ENCODE peak calls at places on chromosomes 7 and 10, in eight cellular contexts. G is colonic mucosa; X is CD8-positive, alpha-beta T cell; C is IMR-90; W is spleen; P is A549; J is esophagus muscularis mucosa; Q is BJ. F is an unnamed sample.

GRCh38 chr10:43344051-43344450 is 27.4 kb upstream of the FXYD4 start:
- DNase-seq in G (no peak), X (no peak), C (no peak), W (no peak), P (no peak), J (no peak), Q (no peak), F (no peak)

GRCh38 chr10:77189056-77189455 is 448.6 kb downstream of the KCNMA1 start:
- DNase-seq in G (no peak), X (no peak), C (no peak), W (no peak), P (no peak), J (no peak), Q (no peak), F (no peak)

GRCh38 chr10:45564303-45564959 is 108.1 kb downstream of the ZFAND4 start:
- DNase-seq in G (no peak), X (no peak), C (no peak), W (no peak), P (no peak), J (no peak), Q (no peak), F (no peak)

GRCh38 chr7:47724335-47724982 is 142.5 kb upstream of the TNS3 start:
- DNase-seq in G (no peak), X (no peak), C (peak), W (no peak), P (no peak), J (no peak), Q (peak), F (peak)

GRCh38 chr10:120076966-120077706 is 184.6 kb downstream of the SEC23IP start:
- DNase-seq in G (no peak), X (no peak), C (no peak), W (no peak), P (no peak), J (peak), Q (no peak), F (no peak)

GRCh38 chr7:131341690-131342089 is 14.0 kb downstream of the MKLN1 start:
- DNase-seq in G (no peak), X (no peak), C (no peak), W (no peak), P (no peak), J (no peak), Q (no peak), F (no peak)

GRCh38 chr7:158821173-158822021 is 7.9 kb downstream of the ESYT2 start:
- DNase-seq in G (no peak), X (peak), C (peak), W (no peak), P (peak), J (peak), Q (no peak), F (peak)

GRCh38 chr7:132154695-132155471 is 421.4 kb downstream of the PLXNA4 start:
- DNase-seq in G (no peak), X (no peak), C (no peak), W (no peak), P (no peak), J (no peak), Q (no peak), F (no peak)

GRCh38 chr7:13050703-13051102 is 363.3 kb downstream of the ARL4A start:
- DNase-seq in G (no peak), X (no peak), C (peak), W (no peak), P (peak), J (no peak), Q (peak), F (peak)

GRCh38 chr7:64618785-64619456 is 47.0 kb upstream of the ZNF107 start:
- DNase-seq in G (peak), X (no peak), C (peak), W (no peak), P (no peak), J (no peak), Q (no peak), F (peak)

GRCh38 chr10:78028438-78029293 is 649 bp downstream of the POLR3A start:
- DNase-seq in G (no peak), X (peak), C (peak), W (peak), P (no peak), J (no peak), Q (no peak), F (peak)

GRCh38 chr7:75716992-75717626 is 21.6 kb downstream of the HIP1 start:
- DNase-seq in G (no peak), X (no peak), C (peak), W (peak), P (no peak), J (no peak), Q (no peak), F (peak)

GRCh38 chr7:137975223-137975622 is 26.7 kb downstream of the CREB3L2 start:
- DNase-seq in G (no peak), X (no peak), C (peak), W (no peak), P (no peak), J (no peak), Q (no peak), F (peak)

GRCh38 chr7:128102490-128103291 is 71.5 kb upstream of the LRRC4 start:
- DNase-seq in G (no peak), X (no peak), C (no peak), W (peak), P (no peak), J (no peak), Q (no peak), F (no peak)

GRCh38 chr10:7189909-7190308 is 220.9 kb downstream of the SFMBT2 start:
- DNase-seq in G (no peak), X (no peak), C (no peak), W (no peak), P (no peak), J (no peak), Q (no peak), F (no peak)

GRCh38 chr10:129626801-129627434 is 159.9 kb downstream of the MGMT start:
- DNase-seq in G (no peak), X (no peak), C (peak), W (no peak), P (no peak), J (peak), Q (no peak), F (peak)

GRCh38 chr7:22173884-22174573 is 182.9 kb downstream of the RAPGEF5 start:
- DNase-seq in G (no peak), X (peak), C (no peak), W (no peak), P (no peak), J (no peak), Q (no peak), F (no peak)

GRCh38 chr10:99008106-99008505 is 227.5 kb downstream of the HPSE2 start:
- DNase-seq in G (no peak), X (no peak), C (no peak), W (no peak), P (no peak), J (no peak), Q (peak), F (no peak)

GRCh38 chr10:49841615-49842180 is 79.6 kb upstream of the OGDHL start:
- DNase-seq in G (no peak), X (no peak), C (no peak), W (no peak), P (no peak), J (no peak), Q (no peak), F (no peak)

GRCh38 chr7:76231583-76231982 is 29.9 kb downstream of the SRRM3 start:
- DNase-seq in G (no peak), X (no peak), C (no peak), W (no peak), P (no peak), J (no peak), Q (no peak), F (no peak)

GRCh38 chr7:147771344-147771743 is 819.2 kb upstream of the C7orf33 start:
- DNase-seq in G (no peak), X (no peak), C (no peak), W (no peak), P (no peak), J (no peak), Q (no peak), F (no peak)

GRCh38 chr10:52775132-52775647 is 2.6 kb upstream of the MBL2 start:
- DNase-seq in G (no peak), X (no peak), C (no peak), W (no peak), P (no peak), J (peak), Q (no peak), F (no peak)

GRCh38 chr7:149209518-149210269 is 14.3 kb downstream of the ZNF282 start:
- DNase-seq in G (peak), X (peak), C (peak), W (no peak), P (peak), J (no peak), Q (no peak), F (peak)

GRCh38 chr10:72834183-72834825 is 59.2 kb upstream of the OIT3 start:
- DNase-seq in G (peak), X (peak), C (peak), W (no peak), P (peak), J (no peak), Q (peak), F (peak)

GRCh38 chr7:128909605-128910568 is 622 bp downstream of the KCP start:
- DNase-seq in G (no peak), X (no peak), C (peak), W (peak), P (no peak), J (no peak), Q (no peak), F (peak)

GRCh38 chr7:21358640-21359039 is 69.2 kb upstream of the SP4 start:
- DNase-seq in G (no peak), X (no peak), C (no peak), W (no peak), P (no peak), J (no peak), Q (no peak), F (no peak)

GRCh38 chr10:13402016-13402415 is 53.9 kb upstream of the SEPHS1 start:
- DNase-seq in G (no peak), X (no peak), C (no peak), W (no peak), P (no peak), J (no peak), Q (no peak), F (no peak)

GRCh38 chr10:24723788-24724380 is at the start of gene ARHGAP21:
- DNase-seq in G (peak), X (peak), C (peak), W (peak), P (peak), J (no peak), Q (no peak), F (peak)

GRCh38 chr7:105067691-105068090 is 53.7 kb downstream of the KMT2E start:
- DNase-seq in G (no peak), X (no peak), C (no peak), W (no peak), P (no peak), J (no peak), Q (no peak), F (no peak)

GRCh38 chr7:26365077-26365896 is 73.6 kb downstream of the SNX10 start:
- DNase-seq in G (peak), X (peak), C (peak), W (no peak), P (peak), J (no peak), Q (peak), F (peak)

GRCh38 chr7:47479821-47480575 is 101.9 kb downstream of the TNS3 start:
- DNase-seq in G (no peak), X (no peak), C (no peak), W (no peak), P (no peak), J (no peak), Q (no peak), F (no peak)

GRCh38 chr7:155409980-155410379 is 47.9 kb upstream of the EN2 start:
- DNase-seq in G (no peak), X (no peak), C (no peak), W (peak), P (no peak), J (no peak), Q (no peak), F (no peak)

GRCh38 chr7:4189151-4189570 is 492.9 kb upstream of the FOXK1 start:
- DNase-seq in G (peak), X (no peak), C (peak), W (no peak), P (no peak), J (no peak), Q (no peak), F (peak)

GRCh38 chr10:7027237-7027912 is 383.5 kb downstream of the SFMBT2 start:
- DNase-seq in G (no peak), X (no peak), C (no peak), W (no peak), P (no peak), J (no peak), Q (no peak), F (no peak)

GRCh38 chr10:16699435-16699834 is 117.8 kb downstream of the RSU1 start:
- DNase-seq in G (no peak), X (no peak), C (no peak), W (no peak), P (no peak), J (no peak), Q (no peak), F (no peak)

GRCh38 chr7:47322731-47323130 is 259.2 kb downstream of the TNS3 start:
- DNase-seq in G (no peak), X (no peak), C (no peak), W (no peak), P (no peak), J (peak), Q (no peak), F (no peak)

GRCh38 chr10:79274279-79275104 is 72.8 kb upstream of the PPIF start:
- DNase-seq in G (peak), X (no peak), C (no peak), W (no peak), P (no peak), J (peak), Q (peak), F (peak)

GRCh38 chr7:30699706-30700495 is 17.6 kb upstream of the CRHR2 start:
- DNase-seq in G (no peak), X (no peak), C (no peak), W (peak), P (no peak), J (no peak), Q (no peak), F (no peak)

GRCh38 chr7:30705008-30705407 is 22.8 kb upstream of the CRHR2 start:
- DNase-seq in G (no peak), X (no peak), C (no peak), W (peak), P (no peak), J (no peak), Q (no peak), F (no peak)

GRCh38 chr7:30703756-30704155 is 21.5 kb upstream of the CRHR2 start:
- DNase-seq in G (no peak), X (no peak), C (no peak), W (no peak), P (no peak), J (no peak), Q (no peak), F (no peak)

GRCh38 chr7:30700941-30701340 is 18.7 kb upstream of the CRHR2 start:
- DNase-seq in G (no peak), X (no peak), C (no peak), W (peak), P (no peak), J (no peak), Q (no peak), F (no peak)

DNA sequence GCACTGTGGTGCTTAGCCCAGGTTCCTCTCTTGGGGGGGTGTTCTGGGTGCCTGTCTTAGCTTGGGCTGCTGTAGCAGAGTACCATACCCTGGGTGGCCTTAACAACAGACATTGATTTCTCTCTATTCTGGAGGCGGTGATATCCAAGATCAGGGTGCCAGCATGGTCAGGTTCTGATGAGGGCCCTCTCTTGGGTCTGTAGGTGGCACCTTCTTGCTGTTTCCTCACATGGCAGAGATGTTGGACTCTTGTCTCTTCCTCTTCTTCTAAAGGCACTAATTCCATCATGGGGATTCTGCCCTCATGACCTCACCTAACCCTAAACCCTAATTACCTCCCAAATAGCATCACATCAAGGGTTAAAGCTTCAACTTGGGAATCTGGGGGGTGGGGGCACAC is 19.9 kb upstream of the CRHR2 start:
- DNase-seq in G (no peak), X (no peak), C (no peak), W (peak), P (no peak), J (no peak), Q (no peak), F (no peak)
- TF ChIP-seq CTCF in G (no peak), X (no peak), C (no peak), W (peak), P (no peak), J (no peak), Q (no peak), F (no peak)

DNA sequence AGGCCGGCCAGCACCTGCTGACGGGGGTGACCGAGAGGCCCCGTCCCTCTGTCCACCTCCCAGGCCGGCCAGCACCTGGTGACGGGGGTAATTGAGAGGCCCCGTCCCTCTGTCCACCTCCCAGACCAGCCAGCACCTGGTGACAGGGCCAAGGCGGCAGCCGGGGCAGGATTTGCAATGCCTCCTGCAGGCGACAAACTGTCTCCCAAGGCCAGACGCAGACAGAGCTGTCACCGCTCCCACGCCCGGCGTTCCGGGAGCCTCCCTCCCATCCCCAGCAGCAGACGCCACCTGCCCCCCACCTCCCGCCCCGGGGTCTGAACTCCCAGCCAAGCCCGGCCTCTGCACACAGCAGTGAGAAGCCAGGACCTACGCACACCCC is 94.9 kb upstream of the DIP2C start:
- DNase-seq in G (peak), X (no peak), C (no peak), W (peak), P (no peak), J (no peak), Q (no peak), F (no peak)
- H3K4me3 ChIP-seq in G (peak), X (no peak), C (peak), W (no peak), P (peak), J (peak), Q (peak), F (peak)

GRCh38 chr7:123746055-123746454 is 2.7 kb downstream of the WASL start:
- DNase-seq in G (no peak), X (no peak), C (no peak), W (no peak), P (no peak), J (no peak), Q (no peak), F (no peak)

GRCh38 chr7:123748171-123748733 is 551 bp downstream of the WASL start:
- DNase-seq in G (peak), X (peak), C (peak), W (peak), P (peak), J (no peak), Q (no peak), F (peak)

GRCh38 chr7:123747089-123747488 is 1.7 kb downstream of the WASL start:
- DNase-seq in G (no peak), X (no peak), C (no peak), W (no peak), P (no peak), J (no peak), Q (no peak), F (no peak)

GRCh38 chr7:123748734-123749536 is at the start of gene WASL:
- DNase-seq in G (peak), X (peak), C (peak), W (peak), P (peak), J (peak), Q (peak), F (peak)

DNA sequence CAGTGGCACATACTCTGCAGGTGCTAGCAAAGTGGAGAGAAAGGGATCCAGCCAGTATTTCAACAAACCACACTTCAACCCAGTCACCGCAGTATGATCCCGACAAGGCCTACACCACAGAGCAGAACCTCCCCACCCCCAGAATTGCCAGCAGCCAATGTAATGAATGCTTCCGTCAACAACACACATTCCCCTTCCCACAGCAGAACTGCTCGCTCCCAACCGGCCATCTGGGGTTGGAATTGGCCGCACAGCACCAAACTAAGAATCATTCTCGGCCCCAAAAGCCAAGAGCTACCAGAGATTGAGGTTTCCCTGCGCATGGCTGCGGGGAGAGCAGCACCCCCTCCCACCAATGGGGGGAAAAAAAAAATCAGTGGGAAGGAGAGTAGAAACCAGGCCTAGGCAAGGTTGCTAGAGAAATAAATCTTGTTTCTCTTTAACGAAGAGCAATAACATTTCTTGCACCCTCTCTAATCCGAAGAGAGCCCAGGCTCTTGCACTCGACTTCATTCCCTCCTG is 1.1 kb downstream of the WASL start:
- DNase-seq in G (peak), X (peak), C (peak), W (peak), P (peak), J (no peak), Q (no peak), F (peak)
- TF ChIP-seq CTCF in G (no peak), X (no peak), C (no peak), W (no peak), P (no peak), J (no peak), Q (no peak), F (no peak)

GRCh38 chr7:130154131-130154500 is 51.1 kb downstream of the TMEM209 start:
- DNase-seq in G (peak), X (no peak), C (no peak), W (no peak), P (no peak), J (no peak), Q (no peak), F (no peak)

GRCh38 chr7:130150587-130150986 is 54.6 kb downstream of the TMEM209 start:
- DNase-seq in G (no peak), X (no peak), C (no peak), W (peak), P (no peak), J (no peak), Q (no peak), F (no peak)

GRCh38 chr7:130151591-130152269 is 53.5 kb downstream of the TMEM209 start:
- DNase-seq in G (no peak), X (peak), C (peak), W (no peak), P (no peak), J (no peak), Q (no peak), F (no peak)

GRCh38 chr7:130153251-130153908 is 51.8 kb downstream of the TMEM209 start:
- DNase-seq in G (peak), X (no peak), C (no peak), W (no peak), P (no peak), J (no peak), Q (no peak), F (no peak)

DNA sequence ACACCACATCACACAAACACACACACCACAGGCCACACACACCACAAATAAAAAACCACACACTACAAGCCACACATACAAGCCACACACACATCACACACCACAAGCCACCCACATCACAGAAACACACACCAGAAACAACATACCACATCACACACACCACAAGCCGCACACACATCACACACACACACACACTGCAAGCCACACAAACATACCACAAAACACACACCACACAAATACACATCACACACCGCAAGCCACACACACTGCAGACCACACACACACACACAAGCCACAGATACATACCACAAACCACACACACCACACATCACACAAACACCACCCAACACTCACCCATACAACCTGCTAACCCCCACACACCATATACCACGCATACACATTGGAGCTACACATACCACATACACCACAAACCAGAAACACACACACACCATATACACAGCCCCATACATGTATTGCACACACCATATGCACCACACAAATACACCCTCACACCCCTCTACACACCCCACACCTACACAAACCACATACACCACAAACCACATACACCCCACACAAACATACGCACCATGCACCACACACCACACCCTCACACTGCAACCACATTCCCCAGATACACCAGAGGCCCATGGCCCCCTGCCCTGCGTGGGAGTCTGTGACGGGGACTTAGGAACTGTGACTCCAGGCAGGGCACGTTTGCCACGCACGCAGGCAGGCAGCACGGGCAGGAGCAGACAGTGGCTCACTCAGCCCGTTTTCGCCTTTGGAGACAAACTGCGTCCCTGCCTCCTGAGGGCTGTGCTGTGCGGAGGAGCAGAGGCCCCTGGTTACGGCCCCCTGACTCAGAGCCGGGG is 52.7 kb downstream of the TMEM209 start:
- DNase-seq in G (no peak), X (no peak), C (peak), W (no peak), P (no peak), J (no peak), Q (no peak), F (no peak)
- H3K4me3 ChIP-seq in G (no peak), X (no peak), C (no peak), W (no peak), P (no peak), J (no peak), Q (no peak), F (no peak)

F was measured in astrocyte of the spinal cord.